ENCODE peak calls at places on chromosomes 7 and 10, in nine cellular contexts. R, W, Z, I, O, X, L, B and P are unnamed samples.

GRCh38 chr7:54904986-54905385 is 113.8 kb upstream of the EGFR start:
- DNase-seq in W (no peak), Z (no peak), O (no peak), R (peak), B (peak), I (peak), L (no peak), X (no peak), P (no peak)

GRCh38 chr10:14751576-14752330 is 22.9 kb downstream of the FAM107B start:
- DNase-seq in L (peak), R (peak), Z (peak), B (no peak), I (peak), W (peak), X (peak), O (peak), P (no peak)

GRCh38 chr10:102413053-102413705 is 5.4 kb downstream of the PSD start:
- DNase-seq in B (no peak), L (no peak), I (no peak), W (no peak), O (no peak), X (no peak), Z (no peak), R (no peak), P (no peak)

GRCh38 chr10:14439451-14440259 is 108.9 kb upstream of the FRMD4A start:
- DNase-seq in O (no peak), R (peak), Z (no peak), X (no peak), W (no peak), B (no peak), L (no peak), I (peak), P (no peak)

GRCh38 chr7:131109011-131109756 is 218.5 kb upstream of the MKLN1 start:
- DNase-seq in I (peak), L (no peak), O (peak), W (peak), X (no peak), B (no peak), Z (no peak), R (peak), P (no peak)

GRCh38 chr7:112084506-112084905 is 121.7 kb downstream of the DOCK4 start:
- DNase-seq in W (no peak), Z (no peak), L (no peak), X (no peak), I (peak), B (no peak), R (peak), O (peak), P (no peak)

GRCh38 chr10:33098966-33099663 is 141.1 kb upstream of the ITGB1 start:
- DNase-seq in O (no peak), I (peak), B (no peak), R (no peak), W (no peak), Z (no peak), L (no peak), X (no peak), P (no peak)

GRCh38 chr10:52623761-52624160 is 148.8 kb downstream of the MBL2 start:
- DNase-seq in Z (no peak), O (peak), B (no peak), X (no peak), I (peak), R (no peak), W (no peak), L (no peak), P (no peak)

GRCh38 chr7:44158873-44159631 is 17.9 kb upstream of the MYL7 start:
- DNase-seq in B (no peak), Z (no peak), I (no peak), X (no peak), W (no peak), L (no peak), R (no peak), O (no peak), P (no peak)

GRCh38 chr10:99461230-99461629 is 30.8 kb upstream of the GOT1 start:
- DNase-seq in O (no peak), L (no peak), I (peak), B (no peak), W (no peak), Z (no peak), X (no peak), R (peak), P (peak)

GRCh38 chr10:131532745-131533341 is 221.3 kb upstream of the TCERG1L start:
- DNase-seq in W (no peak), R (no peak), B (no peak), X (no peak), O (no peak), I (no peak), Z (no peak), L (no peak), P (no peak)

DNA sequence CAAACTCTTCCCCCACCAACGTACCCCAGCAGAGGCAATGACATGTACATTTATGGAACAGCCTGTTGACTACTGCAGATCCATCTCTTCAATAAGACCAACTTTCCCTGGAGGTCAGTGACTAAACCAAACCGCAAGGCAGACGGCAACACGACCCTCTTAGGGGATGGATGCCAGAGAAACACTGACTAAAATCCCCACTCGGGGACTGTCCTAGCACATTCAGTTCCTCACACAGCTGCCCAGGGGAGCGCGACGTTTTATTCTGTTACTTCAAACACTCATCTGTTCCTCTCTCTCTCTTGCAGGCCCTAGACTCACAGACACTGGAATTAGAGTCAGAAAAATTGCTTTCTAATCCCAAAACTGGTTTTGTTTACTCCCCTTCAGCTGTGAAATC is 146.5 kb upstream of the PRSS1 start:
- DNase-seq in Z (no peak), I (no peak), L (no peak), R (peak), W (no peak), X (no peak), O (no peak), B (no peak), P (no peak)
- H3K4me3 ChIP-seq in Z (no peak), I (no peak), L (no peak), R (no peak), W (no peak), X (no peak), O (no peak), B (no peak), P (no peak)

GRCh38 chr7:140317999-140318398 is 80.3 kb downstream of the SLC37A3 start:
- DNase-seq in I (no peak), B (no peak), W (no peak), Z (no peak), X (no peak), R (no peak), L (no peak), O (no peak), P (no peak)
- TF ChIP-seq CTCF in I (no peak), B (no peak), W (no peak), Z (no peak), X (no peak), R (no peak), L (no peak), O (no peak), P (no peak)

DNA sequence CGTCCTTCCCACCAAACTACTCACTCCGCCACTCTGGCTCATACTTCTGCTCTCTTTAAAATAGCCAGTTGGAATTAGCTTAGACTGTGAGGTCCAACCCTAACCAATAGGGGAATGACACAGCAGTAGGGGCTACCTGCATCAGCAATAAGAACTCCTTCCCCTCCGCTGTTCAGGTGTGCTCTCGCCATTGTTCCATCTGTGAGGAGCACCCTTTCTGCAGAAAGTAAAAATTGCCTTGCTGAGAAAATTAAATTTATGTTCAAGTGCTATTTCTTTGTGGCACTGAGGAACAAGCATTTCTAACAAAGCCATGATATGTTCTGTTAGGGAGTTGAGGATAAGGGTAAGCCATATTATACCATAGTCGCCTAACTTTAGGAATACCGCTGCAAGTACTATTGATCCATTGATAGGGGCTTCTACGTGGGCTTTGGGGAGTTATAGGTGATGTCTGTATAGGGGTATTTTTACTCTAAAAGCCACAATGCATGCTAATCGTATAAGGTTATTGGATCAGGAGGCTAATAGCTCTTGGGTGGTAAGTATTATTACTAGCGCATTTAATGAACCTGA is 1269.5 kb downstream of the TYW1 start:
- DNase-seq in Z (no peak), R (no peak), O (no peak), I (no peak), B (no peak), W (no peak), L (no peak), X (no peak), P (no peak)
- H3K4me3 ChIP-seq in Z (no peak), R (no peak), O (no peak), I (no peak), B (no peak), W (no peak), L (no peak), X (no peak), P (no peak)

GRCh38 chr7:140541513-140542192 is 62.3 kb upstream of the MKRN1 start:
- DNase-seq in I (peak), R (peak), L (peak), Z (peak), W (no peak), B (no peak), X (peak), O (peak), P (peak)
- TF ChIP-seq CTCF in I (no peak), R (no peak), L (no peak), Z (no peak), W (no peak), B (no peak), X (no peak), O (no peak), P (no peak)

GRCh38 chr7:1555813-1556540 is at the start of gene TMEM184A:
- DNase-seq in O (no peak), W (peak), L (no peak), Z (no peak), R (no peak), B (no peak), I (no peak), X (no peak), P (no peak)
- H3K4me3 ChIP-seq in O (no peak), W (peak), L (no peak), Z (no peak), R (no peak), B (no peak), I (no peak), X (no peak), P (no peak)

GRCh38 chr7:66776800-66777468 is 36.4 kb downstream of the RABGEF1 start:
- DNase-seq in X (no peak), O (no peak), B (no peak), L (no peak), I (no peak), Z (no peak), R (no peak), W (no peak), P (no peak)
- TF ChIP-seq CTCF in X (no peak), O (no peak), B (no peak), L (no peak), I (no peak), Z (no peak), R (no peak), W (no peak), P (no peak)

GRCh38 chr7:115289966-115290365 is 368.1 kb downstream of the MDFIC start:
- DNase-seq in W (no peak), Z (no peak), O (no peak), R (peak), L (no peak), B (no peak), I (peak), X (no peak), P (no peak)

GRCh38 chr7:115299379-115300038 is 377.6 kb downstream of the MDFIC start:
- DNase-seq in O (no peak), R (no peak), Z (no peak), B (no peak), I (peak), L (no peak), X (no peak), W (no peak), P (no peak)

GRCh38 chr7:115297651-115298050 is 375.8 kb downstream of the MDFIC start:
- DNase-seq in X (no peak), R (peak), W (peak), I (peak), L (no peak), B (no peak), Z (no peak), O (peak), P (peak)

GRCh38 chr7:115292381-115292780 is 370.5 kb downstream of the MDFIC start:
- DNase-seq in L (no peak), R (no peak), X (no peak), B (no peak), I (peak), Z (no peak), O (no peak), W (no peak), P (no peak)

DNA sequence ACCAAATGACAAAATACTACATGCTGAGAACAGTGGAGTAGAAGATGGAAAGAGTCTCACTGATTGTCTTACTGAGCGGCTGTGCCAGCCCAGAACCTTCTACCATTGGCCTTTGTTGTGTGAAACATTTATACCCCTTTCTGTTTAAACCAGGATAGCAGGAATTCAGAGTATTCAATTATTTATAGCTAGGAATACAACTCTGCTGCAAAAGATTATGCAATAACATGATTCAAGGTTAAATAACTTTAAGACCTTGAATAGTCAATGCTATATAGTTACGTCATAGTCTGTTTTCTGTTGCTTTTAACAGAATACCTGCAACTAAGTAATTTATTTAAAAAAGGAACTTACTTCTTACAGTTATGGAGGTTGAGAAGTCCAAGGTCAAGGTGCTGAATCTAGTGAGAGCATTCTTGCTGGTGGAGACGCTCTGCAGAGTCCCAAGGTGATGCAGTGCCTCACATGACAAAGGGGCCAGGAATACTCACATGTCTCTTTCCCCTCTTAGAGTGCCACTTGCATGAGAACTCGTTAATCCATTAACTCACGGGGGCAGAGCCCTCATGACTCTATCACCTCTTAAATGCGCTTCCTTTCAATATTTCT is 371.8 kb downstream of the MDFIC start:
- DNase-seq in Z (no peak), W (no peak), I (peak), O (peak), B (peak), X (no peak), L (no peak), R (peak), P (no peak)
- H3K4me3 ChIP-seq in Z (no peak), W (no peak), I (no peak), O (no peak), B (no peak), X (no peak), L (no peak), R (no peak), P (no peak)